ENCODE peak calls at places on chromosomes 5 and 9, in six cellular contexts. X, M, B, H, P and I are unnamed samples.

GRCh38 chr5:151200913-151201445 is 22.9 kb downstream of the CCDC69 start:
- DNase-seq in X (no peak), M (no peak), B (peak), H (no peak), P (no peak), I (no peak)

GRCh38 chr9:5557606-5558587 is 47.6 kb downstream of the PDCD1LG2 start:
- DNase-seq in X (no peak), M (no peak), B (no peak), H (no peak), P (peak), I (no peak)

GRCh38 chr5:54159153-54159836 is 151.1 kb downstream of the ARL15 start:
- DNase-seq in X (no peak), M (peak), B (no peak), H (no peak), P (no peak), I (no peak)

GRCh38 chr9:123423036-123423640 is 67.1 kb downstream of the CRB2 start:
- DNase-seq in X (no peak), M (no peak), B (no peak), H (no peak), P (no peak), I (no peak)

GRCh38 chr9:92463989-92464388 is 18.3 kb downstream of the ASPN start:
- DNase-seq in X (no peak), M (peak), B (no peak), H (peak), P (no peak), I (peak)

GRCh38 chr5:165504716-165505115 is 1999.3 kb downstream of the MAT2B start:
- DNase-seq in X (no peak), M (no peak), B (no peak), H (no peak), P (no peak), I (no peak)

GRCh38 chr5:33401482-33402390 is 39.0 kb upstream of the TARS1 start:
- DNase-seq in X (no peak), M (peak), B (no peak), H (peak), P (no peak), I (no peak)

GRCh38 chr9:90814355-90814754 is 12.7 kb downstream of the SYK start:
- DNase-seq in X (no peak), M (no peak), B (no peak), H (no peak), P (no peak), I (no peak)

GRCh38 chr5:13609504-13609903 is 335.0 kb downstream of the DNAH5 start:
- DNase-seq in X (no peak), M (no peak), B (no peak), H (no peak), P (no peak), I (no peak)

GRCh38 chr5:23820764-23821471 is 313.5 kb downstream of the PRDM9 start:
- DNase-seq in X (no peak), M (peak), B (no peak), H (peak), P (no peak), I (no peak)

GRCh38 chr9:91253488-91253887 is 108.2 kb downstream of the AUH start:
- DNase-seq in X (no peak), M (peak), B (no peak), H (peak), P (no peak), I (no peak)

GRCh38 chr9:85182381-85182780 is 512.9 kb downstream of the NTRK2 start:
- DNase-seq in X (no peak), M (no peak), B (no peak), H (peak), P (no peak), I (no peak)

GRCh38 chr5:123367739-123368138 is 55.5 kb downstream of the CEP120 start:
- DNase-seq in X (no peak), M (peak), B (no peak), H (peak), P (no peak), I (no peak)

GRCh38 chr5:67203701-67204074 is 7.1 kb upstream of the CD180 start:
- DNase-seq in X (no peak), M (no peak), B (no peak), H (no peak), P (no peak), I (no peak)

GRCh38 chr5:149172261-149172660 is 31.0 kb downstream of the ABLIM3 start:
- DNase-seq in X (no peak), M (peak), B (no peak), H (peak), P (no peak), I (peak)

GRCh38 chr5:98492258-98492657 is 281.2 kb upstream of the RGMB start:
- DNase-seq in X (no peak), M (no peak), B (no peak), H (peak), P (no peak), I (no peak)

GRCh38 chr9:83981126-83981871 is 694 bp downstream of the RMI1 start:
- DNase-seq in X (peak), M (peak), B (no peak), H (peak), P (no peak), I (no peak)

GRCh38 chr9:91515074-91515687 is 91.5 kb upstream of the NFIL3 start:
- DNase-seq in X (peak), M (peak), B (no peak), H (no peak), P (no peak), I (peak)

GRCh38 chr5:16179936-16180788 is 571 bp upstream of the MARCHF11 start:
- DNase-seq in X (no peak), M (no peak), B (no peak), H (no peak), P (no peak), I (no peak)

GRCh38 chr9:100352727-100353505 is at the start of gene TEX10:
- DNase-seq in X (peak), M (peak), B (peak), H (peak), P (peak), I (peak)

GRCh38 chr5:4584982-4585381 is 555.1 kb upstream of the ADAMTS16 start:
- DNase-seq in X (no peak), M (no peak), B (no peak), H (peak), P (no peak), I (no peak)

GRCh38 chr5:113489299-113489698 is 1.0 kb upstream of the MCC start:
- DNase-seq in X (peak), M (peak), B (peak), H (peak), P (no peak), I (peak)

GRCh38 chr9:36154213-36154952 is 14.8 kb upstream of the CCIN start:
- DNase-seq in X (peak), M (peak), B (no peak), H (no peak), P (no peak), I (no peak)

GRCh38 chr9:132171702-132172101 is 9.8 kb downstream of the NTNG2 start:
- DNase-seq in X (no peak), M (no peak), B (no peak), H (no peak), P (no peak), I (no peak)

GRCh38 chr9:23524607-23525155 is 301.4 kb downstream of the ELAVL2 start:
- DNase-seq in X (no peak), M (no peak), B (no peak), H (no peak), P (no peak), I (no peak)

GRCh38 chr5:147187163-147187562 is 47.7 kb upstream of the STK32A start:
- DNase-seq in X (no peak), M (no peak), B (no peak), H (no peak), P (no peak), I (no peak)

GRCh38 chr9:130023994-130024596 is 18.9 kb downstream of the FNBP1 start:
- DNase-seq in X (no peak), M (no peak), B (no peak), H (no peak), P (no peak), I (no peak)

GRCh38 chr9:130024597-130024994 is 18.4 kb downstream of the FNBP1 start:
- DNase-seq in X (no peak), M (peak), B (no peak), H (peak), P (no peak), I (no peak)

GRCh38 chr9:130022566-130023146 is 20.3 kb downstream of the FNBP1 start:
- DNase-seq in X (no peak), M (no peak), B (no peak), H (no peak), P (no peak), I (no peak)

GRCh38 chr9:130021123-130021522 is 21.9 kb downstream of the FNBP1 start:
- DNase-seq in X (no peak), M (no peak), B (no peak), H (no peak), P (no peak), I (no peak)

GRCh38 chr9:130023147-130023787 is 19.7 kb downstream of the FNBP1 start:
- DNase-seq in X (no peak), M (no peak), B (no peak), H (no peak), P (no peak), I (no peak)
- H3K27ac ChIP-seq in X (no peak), M (no peak), B (no peak), H (no peak), P (peak), I (no peak)

DNA sequence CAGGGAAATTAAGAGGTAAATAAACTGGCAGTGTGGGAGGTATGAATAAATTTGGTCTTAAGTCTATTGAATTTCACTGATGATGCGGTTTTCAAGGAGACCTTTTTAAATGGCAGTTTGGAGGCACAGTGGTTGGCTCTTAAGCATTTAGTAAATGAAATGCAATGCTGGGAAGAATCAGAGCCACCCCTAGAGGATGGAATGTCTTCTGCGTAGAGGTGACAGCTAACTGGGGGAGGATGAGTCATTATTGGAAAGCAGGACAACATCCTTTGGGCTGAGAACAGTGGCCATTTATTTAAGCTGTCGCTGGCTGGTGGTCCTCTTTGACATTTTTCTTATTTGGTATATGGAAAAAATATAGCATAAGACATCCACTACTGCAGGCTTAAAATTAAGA is 163.2 kb downstream of the SH3GL2 start:
- DNase-seq in X (no peak), M (no peak), B (no peak), H (no peak), P (no peak), I (no peak)
- TF ChIP-seq CTCF in X (no peak), M (peak), B (no peak), H (no peak), P (no peak), I (no peak)

GRCh38 chr5:50663636-50664035 is 2.8 kb upstream of the PARP8 start:
- DNase-seq in X (peak), M (no peak), B (no peak), H (no peak), P (no peak), I (no peak)

GRCh38 chr5:50667653-50668403 is 1.4 kb downstream of the PARP8 start:
- DNase-seq in X (peak), M (peak), B (peak), H (peak), P (peak), I (no peak)

GRCh38 chr5:50665091-50665490 is 1.3 kb upstream of the PARP8 start:
- DNase-seq in X (no peak), M (no peak), B (no peak), H (no peak), P (no peak), I (no peak)

GRCh38 chr5:50667079-50667652 is 729 bp downstream of the PARP8 start:
- DNase-seq in X (peak), M (peak), B (peak), H (peak), P (no peak), I (no peak)

DNA sequence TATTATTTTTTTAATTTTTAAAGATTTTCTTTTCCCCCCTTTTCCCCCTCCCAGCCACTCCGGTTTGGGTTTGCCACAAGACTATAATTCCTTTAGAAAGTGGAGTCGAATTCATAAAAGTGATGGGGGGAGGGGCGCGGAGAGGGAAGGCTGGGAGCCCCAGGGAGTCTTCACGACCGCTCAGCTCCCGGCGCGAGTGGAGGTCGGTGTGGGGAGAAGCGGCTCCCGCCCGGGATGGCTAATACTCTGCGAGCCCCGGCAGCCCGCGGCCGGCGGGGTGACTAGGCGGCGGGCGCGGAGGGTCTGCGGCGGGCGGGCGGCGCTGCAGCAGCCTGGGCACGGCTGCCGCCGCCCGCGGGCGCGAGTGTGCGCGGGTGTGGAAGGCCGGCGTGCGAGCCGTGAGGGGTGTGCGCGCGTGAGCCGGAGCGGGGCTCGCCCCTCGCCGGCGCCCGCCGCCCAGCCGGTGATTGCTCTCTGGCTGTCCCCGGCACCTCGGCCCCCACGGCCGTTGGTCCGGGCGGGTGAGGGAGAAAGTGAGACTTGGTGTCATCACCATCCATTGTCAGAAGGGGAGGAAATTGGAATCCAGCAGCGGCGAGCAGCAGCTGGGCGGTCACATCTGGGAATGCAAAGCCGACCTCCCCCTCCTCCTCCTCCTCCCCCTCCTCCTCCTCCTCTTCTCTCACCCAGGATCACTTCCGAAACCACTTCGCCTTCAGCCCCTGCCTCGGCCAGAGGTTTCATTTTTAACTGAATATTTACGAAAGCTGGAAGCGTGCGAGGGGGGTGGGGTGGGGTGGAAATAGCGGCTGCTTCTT is at the start of gene PARP8:
- DNase-seq in X (peak), M (peak), B (peak), H (peak), P (peak), I (peak)
- H3K27ac ChIP-seq in X (peak), M (peak), B (peak), H (peak), P (peak), I (peak)

GRCh38 chr5:45521067-45521466 is 175.1 kb downstream of the HCN1 start:
- DNase-seq in X (no peak), M (peak), B (no peak), H (no peak), P (no peak), I (no peak)
- TF ChIP-seq CTCF in X (peak), M (peak), B (no peak), H (no peak), P (no peak), I (peak)